ENCODE peak calls at places on chromosomes 4 and X, in four cellular contexts. G is GM13977, S is fibroblast of lung, A is keratinocyte. W is an unnamed sample.

GRCh38 chr4:175440776-175441175 is 371.3 kb downstream of the GPM6A start:
- DNase-seq in G (no peak), S (no peak), A (no peak), W (no peak)

GRCh38 chr4:148397006-148397673 is 45.1 kb downstream of the NR3C2 start:
- DNase-seq in G (no peak), S (no peak), A (no peak), W (no peak)

GRCh38 chrX:109372716-109373115 is 109.2 kb downstream of the GUCY2F start:
- DNase-seq in G (no peak), S (no peak), A (no peak), W (no peak)

GRCh38 chr4:138789796-138790195 is 225.8 kb upstream of the NOCT start:
- DNase-seq in G (no peak), S (no peak), A (no peak), W (no peak)

GRCh38 chr4:72312032-72312650 is 256.9 kb downstream of the ADAMTS3 start:
- DNase-seq in G (no peak), S (peak; percentile 90), A (no peak), W (peak; percentile 75)

GRCh38 chr4:121822796-121823504 is 733 bp downstream of the CCNA2 start:
- DNase-seq in G (peak; percentile 55), S (peak; percentile 24), A (no peak), W (no peak)

GRCh38 chr4:3464349-3464905 is 1.3 kb downstream of the DOK7 start:
- DNase-seq in G (no peak), S (no peak), A (no peak), W (no peak)

GRCh38 chr4:139962130-139962684 is 191.8 kb downstream of the MAML3 start:
- DNase-seq in G (no peak), S (no peak), A (no peak), W (no peak)

GRCh38 chr4:5078015-5078414 is 26.7 kb downstream of the STK32B start:
- DNase-seq in G (no peak), S (no peak), A (no peak), W (no peak)

GRCh38 chr4:22030321-22030720 is 81.7 kb upstream of the KCNIP4 start:
- DNase-seq in G (no peak), S (no peak), A (no peak), W (no peak)

GRCh38 chrX:20347486-20347885 is 80.8 kb upstream of the RPS6KA3 start:
- DNase-seq in G (no peak), S (peak; percentile 33), A (no peak), W (no peak)

GRCh38 chrX:114152130-114152529 is 431.8 kb upstream of the HTR2C start:
- DNase-seq in G (no peak), S (peak; percentile 0), A (peak; percentile 36), W (no peak)

GRCh38 chr4:168796362-168797106 is 213.5 kb downstream of the CBR4 start:
- DNase-seq in G (no peak), S (peak; percentile 82), A (no peak), W (no peak)

GRCh38 chr4:24598025-24598424 is 13.7 kb upstream of the DHX15 start:
- DNase-seq in G (no peak), S (no peak), A (peak; percentile 53), W (no peak)

GRCh38 chr4:165016971-165017370 is 14.8 kb upstream of the TRIM60 start:
- DNase-seq in G (no peak), S (no peak), A (no peak), W (no peak)

GRCh38 chr4:48175328-48175727 is 41.3 kb upstream of the TXK start:
- DNase-seq in G (no peak), S (no peak), A (no peak), W (no peak)

GRCh38 chrX:35439692-35440091 is 358.4 kb upstream of the MAGEB16 start:
- DNase-seq in G (no peak), S (no peak), A (no peak), W (no peak)

GRCh38 chr4:7381890-7382633 is 52.7 kb downstream of the PSAPL1 start:
- DNase-seq in G (no peak), S (no peak), A (no peak), W (no peak)

GRCh38 chr4:54272051-54272450 is 43.0 kb downstream of the PDGFRA start:
- DNase-seq in G (no peak), S (no peak), A (no peak), W (no peak)

GRCh38 chrX:53122013-53122412 is 28.1 kb downstream of the KANTR start:
- DNase-seq in G (no peak), S (no peak), A (no peak), W (no peak)

GRCh38 chrX:115499112-115499805 is 61.7 kb upstream of the PLS3 start:
- DNase-seq in G (no peak), S (no peak), A (no peak), W (no peak)

GRCh38 chr4:74874785-74875367 is 58.0 kb upstream of the PARM1 start:
- DNase-seq in G (peak; percentile 36), S (peak; percentile 91), A (peak; percentile 52), W (peak; percentile 49)

GRCh38 chr4:81378398-81378797 is 93.3 kb downstream of the RASGEF1B start:
- DNase-seq in G (no peak), S (peak; percentile 15), A (no peak), W (no peak)

GRCh38 chr4:31146366-31146765 is 426.2 kb downstream of the PCDH7 start:
- DNase-seq in G (no peak), S (no peak), A (no peak), W (no peak)

GRCh38 chrX:102345916-102346315 is 93.9 kb downstream of the NXF2B start:
- DNase-seq in G (peak; percentile 31), S (peak; percentile 34), A (no peak), W (no peak)

GRCh38 chrX:130179170-130179569 is 7.4 kb downstream of the RAB33A start:
- DNase-seq in G (no peak), S (no peak), A (no peak), W (no peak)

GRCh38 chr4:122412547-122412946 is 33.7 kb downstream of the ADAD1 start:
- DNase-seq in G (peak; percentile 10), S (peak; percentile 61), A (no peak), W (no peak)

GRCh38 chrX:15973299-15973698 is 118.7 kb upstream of the AP1S2 start:
- DNase-seq in G (peak; percentile 28), S (peak; percentile 39), A (no peak), W (no peak)

GRCh38 chrX:22575161-22575845 is 302.6 kb downstream of the CBLL2 start:
- DNase-seq in G (no peak), S (peak; percentile 12), A (no peak), W (no peak)

GRCh38 chr4:113584407-113585150 is 177.0 kb downstream of the CAMK2D start:
- DNase-seq in G (no peak), S (peak; percentile 70), A (no peak), W (no peak)

DNA sequence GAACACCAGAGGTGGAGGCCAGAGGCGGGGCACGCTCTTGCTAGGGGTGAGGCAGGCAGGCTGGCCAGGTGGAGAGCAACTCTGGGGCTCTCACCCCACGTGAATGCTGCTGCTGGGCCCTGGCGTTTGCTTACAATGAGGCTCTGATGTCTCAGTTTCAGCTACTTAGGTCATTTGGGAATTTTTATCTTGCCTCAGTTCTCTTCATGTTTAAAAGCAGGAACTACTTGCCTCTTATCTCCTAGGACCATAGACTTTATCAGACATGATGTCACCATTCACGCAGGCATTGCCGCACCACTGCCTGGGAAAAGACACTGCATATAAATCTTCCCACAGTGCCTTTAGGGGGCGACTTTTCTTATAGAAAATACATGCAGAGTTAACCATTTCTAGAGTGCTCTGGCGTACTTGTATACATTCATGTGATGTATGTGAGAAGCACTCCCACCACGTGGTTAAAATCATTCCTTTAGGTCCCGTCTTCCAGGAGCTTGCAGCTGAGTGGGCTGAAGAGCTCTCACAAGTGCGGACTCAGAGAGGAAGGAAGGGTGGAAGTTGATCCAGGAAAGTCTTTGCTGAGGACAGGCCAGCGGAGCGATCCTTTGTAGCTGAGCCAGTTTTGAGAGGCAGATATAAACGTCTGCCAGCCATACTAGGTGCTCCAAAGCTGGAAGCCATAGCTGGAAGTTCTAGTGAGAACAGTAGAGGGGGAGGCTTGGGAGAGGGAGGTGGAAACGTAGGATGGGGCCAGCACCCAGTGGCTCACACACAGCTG is 84.3 kb upstream of the CLDN34 start:
- DNase-seq in G (no peak), S (peak; percentile 58), A (no peak), W (no peak)
- TF ChIP-seq CTCF in G (peak; percentile 28), S (peak; percentile 8), A (no peak), W (no peak)

GRCh38 chrX:1144293-1144692 is 68.2 kb downstream of the CRLF2 start:
- DNase-seq in G (no peak), S (no peak), A (no peak), W (no peak)
- TF ChIP-seq CTCF in G (no peak), S (no peak), A (no peak), W (no peak)

DNA sequence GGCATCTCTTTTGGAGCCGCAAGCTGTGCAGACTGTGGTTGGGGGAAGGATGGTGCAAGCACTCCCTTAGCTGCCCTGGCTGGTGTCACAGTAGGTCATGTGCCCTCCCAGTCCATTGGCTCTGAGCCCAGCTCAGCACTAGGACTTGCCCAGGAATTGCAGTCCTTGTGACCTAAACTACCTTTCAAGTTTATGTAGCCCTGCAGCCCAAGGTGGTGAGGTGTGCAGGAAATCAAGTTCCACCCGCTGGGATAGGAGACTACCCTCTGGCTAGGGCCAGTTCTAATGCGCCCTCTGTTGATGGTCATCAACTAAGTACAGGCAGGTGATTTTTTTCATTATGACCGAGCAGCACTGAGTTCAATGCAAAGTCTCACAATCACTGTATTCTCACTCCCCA is 335.2 kb downstream of the UBE2NL start:
- DNase-seq in G (no peak), S (no peak), A (no peak), W (no peak)
- TF ChIP-seq CTCF in G (no peak), S (no peak), A (peak; percentile 12), W (peak; percentile 10)

GRCh38 chr4:76744253-76744921 is 153.6 kb downstream of the SOWAHB start:
- DNase-seq in G (no peak), S (peak; percentile 36), A (no peak), W (no peak)
- TF ChIP-seq CTCF in G (no peak), S (no peak), A (no peak), W (no peak)

GRCh38 chr4:89173336-89174090 is 62.2 kb downstream of the TIGD2 start:
- DNase-seq in G (no peak), S (no peak), A (no peak), W (no peak)
- TF ChIP-seq CTCF in G (no peak), S (no peak), A (no peak), W (no peak)

GRCh38 chr4:1278336-1278670 is 11.4 kb upstream of the MAEA start:
- DNase-seq in G (no peak), S (no peak), A (no peak), W (no peak)

GRCh38 chr4:1274871-1275270 is 14.8 kb upstream of the MAEA start:
- DNase-seq in G (no peak), S (no peak), A (no peak), W (no peak)

GRCh38 chr4:1276984-1277383 is 12.7 kb upstream of the MAEA start:
- DNase-seq in G (no peak), S (no peak), A (no peak), W (no peak)

GRCh38 chr4:1279253-1279652 is 10.4 kb upstream of the MAEA start:
- DNase-seq in G (no peak), S (no peak), A (no peak), W (no peak)

DNA sequence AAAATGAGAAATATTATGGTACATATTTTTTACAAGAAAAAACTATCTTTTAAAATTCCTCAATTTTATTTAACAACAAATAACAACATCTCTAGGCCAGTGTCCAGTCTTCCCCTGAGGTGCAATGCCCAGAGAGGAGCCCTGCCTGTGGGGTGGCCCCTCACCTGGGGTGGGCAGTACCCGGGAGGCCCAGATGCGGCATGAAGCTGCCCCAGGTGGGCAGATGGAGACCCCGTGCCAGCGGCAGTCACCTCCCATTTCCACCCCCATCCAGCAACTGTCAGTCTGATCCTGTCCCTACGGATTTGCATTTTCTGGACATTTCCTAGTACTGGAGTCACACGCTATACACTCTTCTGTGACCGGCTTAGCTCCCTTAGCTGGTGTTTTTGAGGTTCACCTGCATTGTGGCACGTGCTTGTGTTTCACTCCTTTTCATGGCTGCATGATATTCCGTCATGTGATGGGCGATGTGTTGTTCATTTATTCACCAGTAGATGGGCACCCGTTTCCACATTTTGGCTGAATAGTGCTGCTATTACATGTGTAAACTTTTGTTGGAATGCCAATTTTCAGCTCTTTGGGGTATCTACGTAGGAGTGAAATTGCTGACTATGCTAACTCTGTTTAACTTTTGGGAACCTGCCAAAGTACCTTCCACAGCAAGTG is 11.9 kb upstream of the MAEA start:
- DNase-seq in G (no peak), S (no peak), A (no peak), W (no peak)
- TF ChIP-seq CTCF in G (peak; percentile 3), S (no peak), A (peak; percentile 41), W (no peak)

W was measured in AG09319.